ENCODE peak calls at places on chromosomes 16 and 17, in nine cellular contexts. B, Q, S, H, I, D, W, E and P are unnamed samples.

GRCh38 chr17:43578699-43579569 is 32.8 kb upstream of the ETV4 start:
- DNase-seq in B (no peak), Q (peak), S (peak), H (peak), I (peak), D (no peak), W (no peak), E (no peak), P (no peak)

GRCh38 chr16:1922357-1922756 is 4.1 kb upstream of the HS3ST6 start:
- DNase-seq in B (no peak), Q (no peak), S (no peak), H (no peak), I (no peak), D (no peak), W (no peak), E (no peak), P (no peak)

GRCh38 chr16:4213721-4214120 is 28.2 kb downstream of the SRL start:
- DNase-seq in B (no peak), Q (no peak), S (no peak), H (no peak), I (peak), D (no peak), W (no peak), E (no peak), P (no peak)

GRCh38 chr16:17467923-17468540 is 2.7 kb downstream of the XYLT1 start:
- DNase-seq in B (peak), Q (peak), S (peak), H (peak), I (peak), D (no peak), W (peak), E (no peak), P (no peak)

GRCh38 chr17:52181842-52182241 is 23.3 kb upstream of the CA10 start:
- DNase-seq in B (no peak), Q (no peak), S (no peak), H (no peak), I (no peak), D (no peak), W (no peak), E (no peak), P (no peak)

GRCh38 chr17:31418773-31419350 is 27.4 kb downstream of the RAB11FIP4 start:
- DNase-seq in B (no peak), Q (no peak), S (no peak), H (no peak), I (no peak), D (no peak), W (no peak), E (no peak), P (no peak)

GRCh38 chr17:78742901-78743300 is 39.2 kb downstream of the CYTH1 start:
- DNase-seq in B (no peak), Q (no peak), S (no peak), H (no peak), I (no peak), D (no peak), W (no peak), E (no peak), P (no peak)

GRCh38 chr17:7405413-7405881 is 1.6 kb upstream of the TMEM256 start:
- DNase-seq in B (no peak), Q (no peak), S (no peak), H (no peak), I (no peak), D (no peak), W (peak), E (no peak), P (no peak)

GRCh38 chr16:53123753-53124152 is 69.0 kb downstream of the CHD9 start:
- DNase-seq in B (no peak), Q (no peak), S (no peak), H (no peak), I (peak), D (no peak), W (no peak), E (no peak), P (no peak)

GRCh38 chr17:14947671-14948070 is 317.5 kb downstream of the PMP22 start:
- DNase-seq in B (no peak), Q (no peak), S (no peak), H (no peak), I (no peak), D (no peak), W (no peak), E (no peak), P (no peak)

GRCh38 chr17:41792835-41793748 is 6.6 kb upstream of the JUP start:
- DNase-seq in B (no peak), Q (no peak), S (no peak), H (no peak), I (peak), D (no peak), W (no peak), E (no peak), P (no peak)

GRCh38 chr17:72575542-72576233 is 454.9 kb downstream of the SOX9 start:
- DNase-seq in B (no peak), Q (no peak), S (no peak), H (no peak), I (no peak), D (no peak), W (no peak), E (no peak), P (no peak)

GRCh38 chr16:83983491-83983890 is 15.4 kb downstream of the NECAB2 start:
- DNase-seq in B (no peak), Q (no peak), S (no peak), H (no peak), I (peak), D (no peak), W (no peak), E (no peak), P (no peak)

GRCh38 chr16:47156816-47157215 is 13.1 kb upstream of the NETO2 start:
- DNase-seq in B (no peak), Q (no peak), S (no peak), H (no peak), I (no peak), D (no peak), W (no peak), E (no peak), P (no peak)

GRCh38 chr17:57911834-57912673 is 43.2 kb downstream of the CUEDC1 start:
- DNase-seq in B (no peak), Q (no peak), S (no peak), H (peak), I (peak), D (no peak), W (peak), E (no peak), P (no peak)

GRCh38 chr17:1197379-1197778 is 17.6 kb upstream of the ABR start:
- DNase-seq in B (no peak), Q (no peak), S (no peak), H (peak), I (peak), D (no peak), W (no peak), E (no peak), P (no peak)

GRCh38 chr17:8041249-8041928 is 2.5 kb downstream of the ALOX15B start:
- DNase-seq in B (peak), Q (no peak), S (no peak), H (peak), I (peak), D (no peak), W (no peak), E (peak), P (no peak)

GRCh38 chr16:13680021-13680672 is 239.8 kb upstream of the ERCC4 start:
- DNase-seq in B (no peak), Q (no peak), S (no peak), H (no peak), I (no peak), D (no peak), W (no peak), E (no peak), P (no peak)

GRCh38 chr16:35752012-35752772 is 2292.8 kb downstream of the TP53TG3F start:
- DNase-seq in B (no peak), Q (no peak), S (no peak), H (no peak), I (no peak), D (no peak), W (no peak), E (no peak), P (no peak)

GRCh38 chr17:66715745-66716156 is 119.2 kb upstream of the CACNG5 start:
- DNase-seq in B (peak), Q (no peak), S (no peak), H (peak), I (peak), D (no peak), W (no peak), E (no peak), P (no peak)

GRCh38 chr17:77392376-77393273 is 251.9 kb downstream of the SEC14L1 start:
- DNase-seq in B (no peak), Q (no peak), S (no peak), H (no peak), I (no peak), D (no peak), W (no peak), E (no peak), P (no peak)

GRCh38 chr17:31743767-31744166 is 115.3 kb downstream of the COPRS start:
- DNase-seq in B (no peak), Q (no peak), S (no peak), H (peak), I (peak), D (no peak), W (no peak), E (no peak), P (no peak)

GRCh38 chr17:4573682-4574081 is 10.6 kb upstream of the SMTNL2 start:
- DNase-seq in B (no peak), Q (peak), S (peak), H (no peak), I (no peak), D (no peak), W (no peak), E (peak), P (peak)

GRCh38 chr17:18322522-18322921 is 7.4 kb downstream of the SMCR8 start:
- DNase-seq in B (no peak), Q (peak), S (no peak), H (no peak), I (no peak), D (no peak), W (no peak), E (no peak), P (no peak)

GRCh38 chr17:412211-413015 is 59.8 kb upstream of the RPH3AL start:
- DNase-seq in B (peak), Q (no peak), S (peak), H (peak), I (peak), D (no peak), W (peak), E (peak), P (peak)

GRCh38 chr16:23835390-23836077 is at the start of gene PRKCB:
- DNase-seq in B (peak), Q (peak), S (peak), H (peak), I (peak), D (peak), W (peak), E (peak), P (peak)

GRCh38 chr16:85978976-85979375 is 80.0 kb downstream of the IRF8 start:
- DNase-seq in B (no peak), Q (no peak), S (no peak), H (no peak), I (no peak), D (no peak), W (no peak), E (no peak), P (no peak)

GRCh38 chr16:81585785-81586184 is 141.2 kb downstream of the CMIP start:
- DNase-seq in B (peak), Q (no peak), S (no peak), H (no peak), I (no peak), D (no peak), W (no peak), E (no peak), P (no peak)

GRCh38 chr17:1906622-1907021 is 76.8 kb downstream of the RPA1 start:
- DNase-seq in B (no peak), Q (no peak), S (no peak), H (no peak), I (no peak), D (no peak), W (no peak), E (no peak), P (no peak)

GRCh38 chr17:2954898-2955445 is 108.4 kb downstream of the OR1D5 start:
- DNase-seq in B (no peak), Q (no peak), S (no peak), H (peak), I (peak), D (no peak), W (no peak), E (no peak), P (no peak)

GRCh38 chr16:81555660-81556059 is 111.1 kb downstream of the CMIP start:
- DNase-seq in B (no peak), Q (no peak), S (no peak), H (no peak), I (no peak), D (no peak), W (no peak), E (no peak), P (no peak)

GRCh38 chr17:50201226-50201854 is at the start of gene COL1A1:
- DNase-seq in B (no peak), Q (peak), S (no peak), H (peak), I (peak), D (no peak), W (no peak), E (no peak), P (no peak)

GRCh38 chr17:74715144-74715543 is 2.4 kb upstream of the CD300LF start:
- DNase-seq in B (no peak), Q (no peak), S (no peak), H (no peak), I (peak), D (no peak), W (no peak), E (no peak), P (no peak)

GRCh38 chr17:82830249-82830661 is 9.6 kb downstream of the ZNF750 start:
- DNase-seq in B (no peak), Q (no peak), S (no peak), H (no peak), I (peak), D (no peak), W (peak), E (no peak), P (no peak)

GRCh38 chr16:55470533-55471371 is 8.2 kb upstream of the MMP2 start:
- DNase-seq in B (no peak), Q (no peak), S (no peak), H (peak), I (peak), D (no peak), W (no peak), E (no peak), P (no peak)

GRCh38 chr16:77472262-77472661 is 37.4 kb upstream of the ADAMTS18 start:
- DNase-seq in B (no peak), Q (no peak), S (no peak), H (no peak), I (no peak), D (no peak), W (no peak), E (no peak), P (no peak)

GRCh38 chr17:10631048-10631700 is 25.9 kb downstream of the MYH3 start:
- DNase-seq in B (peak), Q (peak), S (no peak), H (peak), I (no peak), D (no peak), W (peak), E (no peak), P (no peak)